ENCODE peak calls at places on chromosome 20, in four cellular contexts. One of them, this sample, is unnamed.

GRCh38 chr20:57563522-57563921 is 2.6 kb downstream of the PCK1 start:
- DNase-seq in activated naive CD8-positive, alpha-beta T cell treated with anti-CD3 and anti-CD28 coated beads for 36 hours: no peak
- DNase-seq in uterus: no peak
- DNase-seq in AG08395: no peak
- DNase-seq in this sample: no peak

GRCh38 chr20:19552144-19552895 is 205.7 kb upstream of the RIN2 start:
- DNase-seq in activated naive CD8-positive, alpha-beta T cell treated with anti-CD3 and anti-CD28 coated beads for 36 hours: no peak
- DNase-seq in uterus: peak; percentile 46
- DNase-seq in AG08395: no peak
- DNase-seq in this sample: no peak

GRCh38 chr20:25540273-25540672 is 45.1 kb downstream of the NINL start:
- DNase-seq in activated naive CD8-positive, alpha-beta T cell treated with anti-CD3 and anti-CD28 coated beads for 36 hours: no peak
- DNase-seq in uterus: no peak
- DNase-seq in AG08395: peak; percentile 67
- DNase-seq in this sample: peak; percentile 83

GRCh38 chr20:18197382-18198070 is 59.9 kb downstream of the KAT14 start:
- DNase-seq in activated naive CD8-positive, alpha-beta T cell treated with anti-CD3 and anti-CD28 coated beads for 36 hours: no peak
- DNase-seq in uterus: no peak
- DNase-seq in AG08395: no peak
- DNase-seq in this sample: no peak

GRCh38 chr20:18577942-18578341 is 9.9 kb upstream of the DTD1 start:
- DNase-seq in activated naive CD8-positive, alpha-beta T cell treated with anti-CD3 and anti-CD28 coated beads for 36 hours: no peak
- DNase-seq in uterus: no peak
- DNase-seq in AG08395: no peak
- DNase-seq in this sample: no peak

GRCh38 chr20:53574259-53574789 is 19.3 kb downstream of the ZNF217 start:
- DNase-seq in activated naive CD8-positive, alpha-beta T cell treated with anti-CD3 and anti-CD28 coated beads for 36 hours: no peak
- DNase-seq in uterus: no peak
- DNase-seq in AG08395: no peak
- DNase-seq in this sample: no peak

GRCh38 chr20:24664266-24664986 is 195.0 kb downstream of the SYNDIG1 start:
- DNase-seq in activated naive CD8-positive, alpha-beta T cell treated with anti-CD3 and anti-CD28 coated beads for 36 hours: no peak
- DNase-seq in uterus: no peak
- DNase-seq in AG08395: no peak
- DNase-seq in this sample: no peak

GRCh38 chr20:11246251-11246775 is 572.5 kb upstream of the JAG1 start:
- DNase-seq in activated naive CD8-positive, alpha-beta T cell treated with anti-CD3 and anti-CD28 coated beads for 36 hours: no peak
- DNase-seq in uterus: no peak
- DNase-seq in AG08395: no peak
- DNase-seq in this sample: no peak

GRCh38 chr20:10328897-10329255 is 105.1 kb downstream of the MKKS start:
- DNase-seq in activated naive CD8-positive, alpha-beta T cell treated with anti-CD3 and anti-CD28 coated beads for 36 hours: no peak
- DNase-seq in uterus: no peak
- DNase-seq in AG08395: no peak
- DNase-seq in this sample: no peak

GRCh38 chr20:49214546-49214945 is 4.7 kb upstream of the DDX27 start:
- DNase-seq in activated naive CD8-positive, alpha-beta T cell treated with anti-CD3 and anti-CD28 coated beads for 36 hours: no peak
- DNase-seq in uterus: no peak
- DNase-seq in AG08395: no peak
- DNase-seq in this sample: no peak

GRCh38 chr20:47230811-47231256 is 125.7 kb downstream of the ZMYND8 start:
- DNase-seq in activated naive CD8-positive, alpha-beta T cell treated with anti-CD3 and anti-CD28 coated beads for 36 hours: no peak
- DNase-seq in uterus: no peak
- DNase-seq in AG08395: no peak
- DNase-seq in this sample: no peak

GRCh38 chr20:19699132-19699971 is 58.7 kb upstream of the RIN2 start:
- DNase-seq in activated naive CD8-positive, alpha-beta T cell treated with anti-CD3 and anti-CD28 coated beads for 36 hours: no peak
- DNase-seq in uterus: no peak
- DNase-seq in AG08395: peak; percentile 84
- DNase-seq in this sample: no peak

GRCh38 chr20:14507711-14508110 is 170.3 kb upstream of the FLRT3 start:
- DNase-seq in activated naive CD8-positive, alpha-beta T cell treated with anti-CD3 and anti-CD28 coated beads for 36 hours: no peak
- DNase-seq in uterus: no peak
- DNase-seq in AG08395: no peak
- DNase-seq in this sample: no peak

GRCh38 chr20:19745106-19745505 is 13.0 kb upstream of the RIN2 start:
- DNase-seq in activated naive CD8-positive, alpha-beta T cell treated with anti-CD3 and anti-CD28 coated beads for 36 hours: no peak
- DNase-seq in uterus: no peak
- DNase-seq in AG08395: no peak
- DNase-seq in this sample: no peak

GRCh38 chr20:49893242-49894072 is 21.9 kb downstream of the SPATA2 start:
- DNase-seq in activated naive CD8-positive, alpha-beta T cell treated with anti-CD3 and anti-CD28 coated beads for 36 hours: no peak
- DNase-seq in uterus: no peak
- DNase-seq in AG08395: peak; percentile 83
- DNase-seq in this sample: no peak

GRCh38 chr20:47137231-47137865 is 219.2 kb downstream of the ZMYND8 start:
- DNase-seq in activated naive CD8-positive, alpha-beta T cell treated with anti-CD3 and anti-CD28 coated beads for 36 hours: no peak
- DNase-seq in uterus: no peak
- DNase-seq in AG08395: peak; percentile 61
- DNase-seq in this sample: no peak

GRCh38 chr20:16351415-16351814 is 221.8 kb downstream of the KIF16B start:
- DNase-seq in activated naive CD8-positive, alpha-beta T cell treated with anti-CD3 and anti-CD28 coated beads for 36 hours: no peak
- DNase-seq in uterus: no peak
- DNase-seq in AG08395: no peak
- DNase-seq in this sample: peak; percentile 82

GRCh38 chr20:63335711-63336110 is 25.4 kb downstream of the CHRNA4 start:
- DNase-seq in activated naive CD8-positive, alpha-beta T cell treated with anti-CD3 and anti-CD28 coated beads for 36 hours: no peak
- DNase-seq in uterus: no peak
- DNase-seq in AG08395: no peak
- DNase-seq in this sample: no peak

GRCh38 chr20:44295995-44296394 is 15.0 kb downstream of the FITM2 start:
- DNase-seq in activated naive CD8-positive, alpha-beta T cell treated with anti-CD3 and anti-CD28 coated beads for 36 hours: no peak
- DNase-seq in uterus: no peak
- DNase-seq in AG08395: no peak
- DNase-seq in this sample: peak; percentile 2

GRCh38 chr20:3045042-3045815 is 623 bp upstream of the MRPS26 start:
- DNase-seq in activated naive CD8-positive, alpha-beta T cell treated with anti-CD3 and anti-CD28 coated beads for 36 hours: no peak
- DNase-seq in uterus: no peak
- DNase-seq in AG08395: peak; percentile 83
- DNase-seq in this sample: peak; percentile 89

GRCh38 chr20:10093087-10093591 is 58.4 kb downstream of the ANKEF1 start:
- DNase-seq in activated naive CD8-positive, alpha-beta T cell treated with anti-CD3 and anti-CD28 coated beads for 36 hours: no peak
- DNase-seq in uterus: no peak
- DNase-seq in AG08395: peak; percentile 80
- DNase-seq in this sample: peak; percentile 74

GRCh38 chr20:57986776-57987175 is 241.7 kb downstream of the ANKRD60 start:
- DNase-seq in activated naive CD8-positive, alpha-beta T cell treated with anti-CD3 and anti-CD28 coated beads for 36 hours: no peak
- DNase-seq in uterus: no peak
- DNase-seq in AG08395: no peak
- DNase-seq in this sample: no peak

This sample was measured in cerebellar cortex.